ENCODE peak calls at places on chromosomes 2 and 18, in seven cellular contexts. X is stomach, Q is Peyer's patch, F is left ventricle myocardium inferior, Z is AG04450, T is K562, N is transverse colon. V is an unnamed sample.

GRCh38 chr2:32977228-32977758 is 30.5 kb downstream of the LTBP1 start:
- DNase-seq in N (peak; percentile 96), F (peak; percentile 86), Z (no peak), Q (no peak), X (peak; percentile 90), T (peak; percentile 43), V (peak; percentile 8)

GRCh38 chr18:26548144-26549102 is at the start of gene KCTD1:
- DNase-seq in Z (peak; percentile 55), N (peak; percentile 85), Q (peak; percentile 39), T (no peak), X (peak; percentile 83), F (peak; percentile 82), V (peak; percentile 93)

GRCh38 chr2:96318723-96319122 is 6.4 kb upstream of the ITPRIPL1 start:
- DNase-seq in N (no peak), Z (no peak), X (no peak), T (no peak), Q (no peak), F (no peak), V (no peak)

GRCh38 chr2:10591207-10591606 is 98.6 kb downstream of the NOL10 start:
- DNase-seq in X (no peak), Q (no peak), F (no peak), N (no peak), T (no peak), Z (no peak), V (peak; percentile 55)

GRCh38 chr2:1041012-1041805 is 90.6 kb downstream of the SNTG2 start:
- DNase-seq in Z (no peak), N (no peak), T (no peak), F (no peak), X (no peak), Q (no peak), V (no peak)

GRCh38 chr2:38598991-38599295 is 3.8 kb downstream of the HNRNPLL start:
- DNase-seq in Q (no peak), F (no peak), T (no peak), Z (no peak), X (no peak), N (no peak), V (peak; percentile 41)

GRCh38 chr2:96604104-96604503 is 34.0 kb downstream of the KANSL3 start:
- DNase-seq in Q (no peak), Z (no peak), T (no peak), F (no peak), X (no peak), N (no peak), V (no peak)

GRCh38 chr2:239593965-239594771 is 193.3 kb upstream of the HDAC4 start:
- DNase-seq in Z (no peak), N (no peak), T (no peak), X (peak; percentile 17), Q (no peak), F (no peak), V (no peak)

GRCh38 chr2:197207106-197207505 is 103.5 kb downstream of the ANKRD44 start:
- DNase-seq in N (no peak), Z (no peak), X (no peak), Q (no peak), F (no peak), T (no peak), V (no peak)

GRCh38 chr2:45578056-45578843 is 32.8 kb downstream of the SRBD1 start:
- DNase-seq in Z (no peak), Q (no peak), X (no peak), N (peak; percentile 17), T (peak; percentile 51), F (no peak), V (peak; percentile 62)

GRCh38 chr2:37180006-37180639 is 8.3 kb downstream of the SULT6B1 start:
- DNase-seq in N (no peak), Z (no peak), Q (no peak), X (no peak), F (no peak), T (no peak), V (no peak)

GRCh38 chr2:72129676-72130340 is 17.9 kb downstream of the CYP26B1 start:
- DNase-seq in Z (no peak), Q (no peak), X (no peak), F (no peak), T (no peak), N (no peak), V (no peak)

GRCh38 chr18:61602836-61603235 is 269.6 kb downstream of the CDH20 start:
- DNase-seq in T (no peak), N (no peak), F (no peak), X (no peak), Q (no peak), Z (no peak), V (no peak)

GRCh38 chr2:126971481-126972271 is 73.0 kb downstream of the TEX51 start:
- DNase-seq in F (peak; percentile 56), Q (peak; percentile 44), T (peak; percentile 79), N (peak; percentile 78), Z (peak; percentile 21), X (peak; percentile 74), V (peak; percentile 72)

GRCh38 chr2:190843874-190844699 is 36.5 kb upstream of the GLS start:
- DNase-seq in F (no peak), Q (no peak), N (no peak), Z (no peak), X (no peak), T (no peak), V (no peak)

GRCh38 chr2:205975082-205975949 is 110.7 kb downstream of the INO80D start:
- DNase-seq in Q (no peak), T (no peak), X (peak; percentile 44), N (peak; percentile 65), Z (no peak), F (no peak), V (peak; percentile 22)

GRCh38 chr2:124180635-124181034 is 155.5 kb downstream of the CNTNAP5 start:
- DNase-seq in Z (no peak), N (no peak), Q (no peak), T (no peak), F (no peak), X (no peak), V (peak; percentile 68)

GRCh38 chr2:133976659-133977058 is 277.2 kb upstream of the MGAT5 start:
- DNase-seq in N (no peak), Z (no peak), T (no peak), F (no peak), Q (no peak), X (no peak), V (no peak)
- TF ChIP-seq CTCF in N (no peak), Z (no peak), T (no peak), F (no peak), Q (no peak), X (no peak), V (no peak)

DNA sequence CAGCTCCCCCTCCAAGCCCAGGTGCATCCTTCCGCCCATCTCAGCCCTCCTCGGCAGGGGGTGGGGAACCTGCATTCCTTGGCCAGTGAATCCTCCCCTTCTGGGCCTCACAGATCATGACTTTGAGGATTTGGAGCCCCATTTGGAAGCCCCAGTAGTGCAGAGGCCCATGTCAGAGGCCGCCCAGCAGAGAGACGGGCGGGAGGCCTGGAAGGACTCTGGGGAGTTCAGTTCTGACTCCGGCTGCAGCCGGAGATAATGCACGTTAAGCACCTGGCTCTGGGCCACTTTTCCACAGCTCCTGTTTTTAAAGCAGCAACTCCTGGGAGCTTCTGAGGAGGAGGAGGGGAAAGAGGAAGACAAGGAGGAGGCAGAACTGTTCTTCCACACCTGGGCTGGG is 14.9 kb downstream of the ATOH8 start:
- DNase-seq in X (peak; percentile 82), Q (no peak), N (peak; percentile 51), F (peak; percentile 84), Z (no peak), T (peak; percentile 39), V (peak; percentile 80)
- H3K4me3 ChIP-seq in X (no peak overlapping the region), Q (no peak overlapping the region), N (no peak overlapping the region), F (peak overlapping the region; percentile 30), Z (no peak overlapping the region), T (no peak overlapping the region), V (no peak overlapping the region)

GRCh38 chr2:159573294-159573693 is 43.1 kb downstream of the BAZ2B start:
- DNase-seq in N (no peak), X (no peak), Z (no peak), Q (no peak), T (no peak), F (no peak), V (no peak)

GRCh38 chr2:159573846-159574245 is 42.5 kb downstream of the BAZ2B start:
- DNase-seq in F (no peak), Q (no peak), T (no peak), Z (no peak), X (no peak), N (no peak), V (no peak)

GRCh38 chr2:159574246-159574645 is 42.1 kb downstream of the BAZ2B start:
- DNase-seq in T (no peak), F (no peak), Z (no peak), Q (no peak), N (no peak), X (no peak), V (peak; percentile 87)

GRCh38 chr2:159571540-159572260 is 44.6 kb downstream of the BAZ2B start:
- DNase-seq in Q (no peak), Z (no peak), T (no peak), N (no peak), F (no peak), X (no peak), V (no peak)

DNA sequence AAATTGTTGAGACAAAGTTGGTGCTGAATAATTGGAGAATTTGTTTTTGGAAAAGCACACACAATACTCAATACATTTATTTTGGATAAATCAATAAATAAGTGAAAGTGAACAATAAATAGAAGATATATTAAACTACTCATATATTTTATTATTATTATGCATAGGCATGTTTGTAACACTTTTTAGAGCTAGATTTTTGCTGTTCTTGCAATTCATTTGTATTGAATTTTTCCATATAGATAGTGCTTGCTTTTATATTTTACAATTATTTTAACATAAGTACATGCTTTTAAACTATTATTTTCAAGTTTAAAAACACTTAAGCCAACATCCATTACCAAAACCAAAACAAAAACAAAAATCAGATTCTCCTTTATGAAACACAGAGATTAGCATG is 43.9 kb downstream of the BAZ2B start:
- DNase-seq in F (no peak), Q (no peak), X (no peak), T (no peak), Z (no peak), N (no peak), V (no peak)
- TF ChIP-seq CTCF in F (no peak), Q (no peak), X (no peak), T (no peak), Z (no peak), N (no peak), V (no peak)

GRCh38 chr2:23532311-23533013 is 147.5 kb downstream of the KLHL29 start:
- DNase-seq in F (no peak), N (no peak), X (no peak), Q (no peak), Z (no peak), T (no peak), V (no peak)
- H3K4me3 ChIP-seq in F (no peak overlapping the region), N (peak overlapping the region; percentile 20), X (peak overlapping the region; percentile 2), Q (no peak overlapping the region), Z (peak overlapping the region; percentile 4), T (no peak overlapping the region), V (no peak overlapping the region)

DNA sequence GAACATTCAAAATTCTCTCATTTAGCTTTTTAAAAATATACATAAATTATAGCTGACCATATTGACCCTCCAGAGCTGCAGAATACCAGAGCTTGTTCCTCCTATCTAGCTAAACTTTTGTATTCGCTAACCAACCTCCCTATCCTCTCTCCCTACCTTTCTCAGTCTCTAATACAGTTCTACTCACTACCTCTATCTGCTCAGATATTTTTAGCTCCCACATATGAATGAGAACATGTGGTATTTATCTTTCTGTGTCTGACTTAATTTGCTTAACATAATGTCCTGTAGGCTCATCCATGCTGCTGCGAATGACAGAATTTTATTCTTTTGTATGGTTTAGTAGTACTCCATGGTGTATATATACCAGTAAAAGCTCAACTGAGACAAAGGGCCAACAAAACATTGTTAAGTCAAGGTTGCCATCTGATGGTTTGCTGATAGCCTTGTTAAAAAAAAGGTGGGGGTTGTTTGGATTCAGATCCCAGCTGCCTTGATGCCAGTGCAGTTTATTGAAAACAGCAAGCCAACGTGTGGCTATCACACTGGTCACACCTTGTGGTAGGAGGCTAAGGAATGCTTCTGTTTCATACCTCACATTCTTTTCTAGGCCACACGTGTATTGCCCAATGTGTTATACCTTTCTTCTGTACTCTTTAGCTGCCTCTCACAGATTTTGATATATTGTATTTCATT is 101.5 kb downstream of the VWA3B start:
- DNase-seq in N (no peak), Z (no peak), X (no peak), T (no peak), F (no peak), Q (no peak), V (no peak)
- TF ChIP-seq CTCF in N (no peak), Z (no peak), X (no peak), T (no peak), F (peak; percentile 14), Q (peak; percentile 32), V (no peak)